ENCODE peak calls at places on chromosomes 5 and 9, in five cellular contexts. One of them, this sample, is unnamed. For H3K27me3, the result is how much of the 10 kb centered on the place peaks cover.

GRCh38 chr5:102049517-102049916 is 246.6 kb downstream of the SLCO4C1 start:
- DNase-seq in BJ: no peak
- DNase-seq in fibroblast of lung: no peak
- DNase-seq in lung: no peak
- DNase-seq in thoracic aorta: no peak
- DNase-seq in this sample: no peak

GRCh38 chr5:180155331-180155881 is 53.6 kb downstream of the RASGEF1C start:
- DNase-seq in thoracic aorta: no peak
- DNase-seq in lung: peak
- DNase-seq in fibroblast of lung: no peak
- DNase-seq in BJ: no peak
- DNase-seq in this sample: no peak

GRCh38 chr9:124622882-124623281 is 115.7 kb upstream of the NR5A1 start:
- DNase-seq in fibroblast of lung: no peak
- DNase-seq in thoracic aorta: no peak
- DNase-seq in lung: no peak
- DNase-seq in BJ: no peak
- DNase-seq in this sample: no peak

GRCh38 chr9:70983723-70984280 is 137.6 kb downstream of the TRPM3 start:
- DNase-seq in fibroblast of lung: peak
- DNase-seq in lung: no peak
- DNase-seq in BJ: peak
- DNase-seq in thoracic aorta: no peak
- DNase-seq in this sample: no peak

GRCh38 chr9:97445119-97445701 is 33.3 kb downstream of the TDRD7 start:
- DNase-seq in thoracic aorta: no peak
- DNase-seq in BJ: no peak
- DNase-seq in lung: no peak
- DNase-seq in fibroblast of lung: no peak
- DNase-seq in this sample: no peak

GRCh38 chr5:54981928-54982327 is 3.5 kb downstream of the ESM1 start:
- DNase-seq in fibroblast of lung: no peak
- DNase-seq in BJ: no peak
- DNase-seq in lung: no peak
- DNase-seq in thoracic aorta: no peak
- DNase-seq in this sample: no peak

GRCh38 chr5:14306415-14306814 is 163.3 kb downstream of the TRIO start:
- DNase-seq in fibroblast of lung: peak
- DNase-seq in thoracic aorta: no peak
- DNase-seq in lung: no peak
- DNase-seq in BJ: no peak
- DNase-seq in this sample: no peak

GRCh38 chr9:129075996-129076639 is 4.8 kb upstream of the DOLPP1 start:
- DNase-seq in thoracic aorta: no peak
- DNase-seq in fibroblast of lung: no peak
- DNase-seq in BJ: no peak
- DNase-seq in lung: no peak
- DNase-seq in this sample: no peak

GRCh38 chr9:114387678-114388431 is at the start of gene AKNA:
- DNase-seq in lung: peak
- DNase-seq in BJ: no peak
- DNase-seq in fibroblast of lung: peak
- DNase-seq in thoracic aorta: no peak
- DNase-seq in this sample: peak

GRCh38 chr5:73337586-73337985 is 111.0 kb downstream of the FOXD1 start:
- DNase-seq in BJ: no peak
- DNase-seq in thoracic aorta: no peak
- DNase-seq in lung: no peak
- DNase-seq in fibroblast of lung: no peak
- DNase-seq in this sample: no peak

GRCh38 chr5:73339165-73339564 is 109.4 kb downstream of the FOXD1 start:
- DNase-seq in BJ: no peak
- DNase-seq in thoracic aorta: no peak
- DNase-seq in fibroblast of lung: no peak
- DNase-seq in lung: no peak
- DNase-seq in this sample: no peak

GRCh38 chr5:73336366-73336765 is 112.2 kb downstream of the FOXD1 start:
- DNase-seq in thoracic aorta: no peak
- DNase-seq in lung: no peak
- DNase-seq in fibroblast of lung: peak
- DNase-seq in BJ: no peak
- DNase-seq in this sample: no peak

GRCh38 chr5:73338201-73339126 is 110.1 kb downstream of the FOXD1 start:
- DNase-seq in fibroblast of lung: peak
- DNase-seq in BJ: no peak
- DNase-seq in thoracic aorta: no peak
- DNase-seq in lung: no peak
- DNase-seq in this sample: peak

GRCh38 chr5:73339711-73340110 is 108.9 kb downstream of the FOXD1 start:
- DNase-seq in lung: no peak
- DNase-seq in BJ: no peak
- DNase-seq in fibroblast of lung: no peak
- DNase-seq in thoracic aorta: no peak
- DNase-seq in this sample: no peak
- H3K27me3 ChIP-seq in lung: under half
- H3K27me3 ChIP-seq in BJ: under half
- H3K27me3 ChIP-seq in fibroblast of lung: under half
- H3K27me3 ChIP-seq in thoracic aorta: under half
- H3K27me3 ChIP-seq in this sample: under half

GRCh38 chr5:1865948-1866347 is 16.8 kb downstream of the IRX4 start:
- DNase-seq in lung: no peak
- DNase-seq in thoracic aorta: no peak
- DNase-seq in BJ: no peak
- DNase-seq in fibroblast of lung: no peak
- DNase-seq in this sample: no peak

GRCh38 chr5:1864896-1865440 is 17.8 kb downstream of the IRX4 start:
- DNase-seq in BJ: no peak
- DNase-seq in fibroblast of lung: no peak
- DNase-seq in lung: no peak
- DNase-seq in thoracic aorta: no peak
- DNase-seq in this sample: no peak

GRCh38 chr5:1867815-1868143 is 14.9 kb downstream of the IRX4 start:
- DNase-seq in BJ: no peak
- DNase-seq in thoracic aorta: no peak
- DNase-seq in lung: no peak
- DNase-seq in fibroblast of lung: no peak
- DNase-seq in this sample: no peak

GRCh38 chr5:1867114-1867814 is 15.5 kb downstream of the IRX4 start:
- DNase-seq in thoracic aorta: no peak
- DNase-seq in fibroblast of lung: peak
- DNase-seq in BJ: no peak
- DNase-seq in lung: no peak
- DNase-seq in this sample: no peak

GRCh38 chr5:1865486-1865885 is 17.2 kb downstream of the IRX4 start:
- DNase-seq in thoracic aorta: no peak
- DNase-seq in lung: no peak
- DNase-seq in fibroblast of lung: no peak
- DNase-seq in BJ: no peak
- DNase-seq in this sample: no peak
- H3K27me3 ChIP-seq in thoracic aorta: under half
- H3K27me3 ChIP-seq in lung: under half
- H3K27me3 ChIP-seq in fibroblast of lung: under half
- H3K27me3 ChIP-seq in BJ: under half
- H3K27me3 ChIP-seq in this sample: under half

GRCh38 chr9:116090030-116090770 is 63.4 kb upstream of the PAPPA start:
- DNase-seq in lung: no peak
- DNase-seq in fibroblast of lung: no peak
- DNase-seq in BJ: no peak
- DNase-seq in thoracic aorta: no peak
- DNase-seq in this sample: no peak

GRCh38 chr9:116087751-116088194 is 65.8 kb upstream of the PAPPA start:
- DNase-seq in fibroblast of lung: peak
- DNase-seq in BJ: no peak
- DNase-seq in lung: no peak
- DNase-seq in thoracic aorta: no peak
- DNase-seq in this sample: no peak

GRCh38 chr9:116087246-116087645 is 66.3 kb upstream of the PAPPA start:
- DNase-seq in lung: peak
- DNase-seq in BJ: no peak
- DNase-seq in fibroblast of lung: peak
- DNase-seq in thoracic aorta: peak
- DNase-seq in this sample: peak

GRCh38 chr9:116084497-116084896 is 69.1 kb upstream of the PAPPA start:
- DNase-seq in lung: no peak
- DNase-seq in fibroblast of lung: no peak
- DNase-seq in BJ: no peak
- DNase-seq in thoracic aorta: no peak
- DNase-seq in this sample: no peak

DNA sequence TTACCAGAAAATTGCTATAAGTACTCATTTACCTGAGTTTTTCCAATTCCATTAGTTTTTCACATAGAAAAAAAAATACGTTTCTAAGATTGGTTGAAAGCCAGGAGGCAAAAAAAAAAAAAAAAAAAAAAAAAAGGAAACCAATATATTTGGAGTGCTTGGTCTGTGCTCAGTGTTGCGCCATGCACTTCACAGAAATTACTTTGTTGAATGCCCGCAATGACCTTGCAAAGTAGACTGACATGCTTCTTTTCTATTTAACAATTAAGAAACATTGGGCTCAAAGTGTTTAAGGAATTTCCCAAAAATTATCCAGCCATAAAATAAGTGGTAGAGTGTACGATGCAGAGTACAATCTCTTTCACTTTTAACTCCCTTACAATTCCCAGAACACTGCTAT is 65.2 kb upstream of the PAPPA start:
- DNase-seq in thoracic aorta: no peak
- DNase-seq in lung: no peak
- DNase-seq in fibroblast of lung: no peak
- DNase-seq in BJ: no peak
- DNase-seq in this sample: no peak
- H3K27me3 ChIP-seq in thoracic aorta: under half
- H3K27me3 ChIP-seq in lung: under half
- H3K27me3 ChIP-seq in fibroblast of lung: under half
- H3K27me3 ChIP-seq in BJ: under half
- H3K27me3 ChIP-seq in this sample: under half

GRCh38 chr5:24162343-24162742 is 482.4 kb downstream of the CDH10 start:
- DNase-seq in thoracic aorta: no peak
- DNase-seq in fibroblast of lung: no peak
- DNase-seq in BJ: no peak
- DNase-seq in lung: no peak
- DNase-seq in this sample: no peak

GRCh38 chr5:24167791-24168190 is 477.0 kb downstream of the CDH10 start:
- DNase-seq in lung: no peak
- DNase-seq in fibroblast of lung: peak
- DNase-seq in BJ: no peak
- DNase-seq in thoracic aorta: no peak
- DNase-seq in this sample: no peak

GRCh38 chr5:24161559-24161958 is 483.2 kb downstream of the CDH10 start:
- DNase-seq in lung: no peak
- DNase-seq in thoracic aorta: no peak
- DNase-seq in BJ: no peak
- DNase-seq in fibroblast of lung: no peak
- DNase-seq in this sample: no peak

DNA sequence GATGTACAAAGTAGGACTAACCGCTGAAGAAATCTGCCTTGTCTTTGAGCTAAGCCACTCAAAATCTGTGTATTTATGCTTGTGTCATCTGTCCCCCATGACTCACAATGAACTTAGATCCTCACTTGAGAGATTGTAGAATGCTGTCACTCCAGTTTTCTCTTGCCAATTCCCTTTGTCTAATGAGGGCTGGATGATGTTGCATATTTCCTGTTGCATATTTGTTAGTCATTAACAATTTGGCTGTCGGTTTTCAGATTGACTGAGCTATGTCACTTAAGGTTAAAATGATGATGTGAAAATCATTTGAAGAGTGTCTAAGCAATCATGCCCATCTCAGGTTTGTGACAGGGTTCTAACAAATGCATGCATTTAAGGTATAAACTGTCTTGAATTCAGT is 481.7 kb downstream of the CDH10 start:
- DNase-seq in BJ: no peak
- DNase-seq in fibroblast of lung: peak
- DNase-seq in lung: no peak
- DNase-seq in thoracic aorta: no peak
- DNase-seq in this sample: no peak
- H3K27me3 ChIP-seq in BJ: under half
- H3K27me3 ChIP-seq in fibroblast of lung: under half
- H3K27me3 ChIP-seq in lung: under half
- H3K27me3 ChIP-seq in thoracic aorta: under half
- H3K27me3 ChIP-seq in this sample: under half

DNA sequence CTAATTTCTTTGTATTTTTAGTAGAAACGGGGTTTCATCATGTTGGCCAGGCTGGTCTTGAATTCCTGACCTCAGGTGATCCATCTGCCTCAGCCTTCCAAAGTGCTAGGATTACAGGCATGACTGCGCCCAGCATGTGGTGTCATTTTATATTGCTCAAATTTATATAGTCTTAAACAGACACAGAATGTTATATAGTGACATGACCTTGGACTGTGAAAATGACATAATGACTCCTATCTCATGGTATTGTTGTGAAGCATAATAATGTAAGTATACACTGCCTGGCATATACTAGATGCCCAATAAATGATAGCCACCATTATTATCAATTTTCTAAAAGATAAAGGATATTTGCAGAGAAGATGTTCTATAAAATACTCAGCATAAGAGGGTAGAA is 177.2 kb upstream of the TBCA start:
- DNase-seq in thoracic aorta: no peak
- DNase-seq in fibroblast of lung: no peak
- DNase-seq in lung: no peak
- DNase-seq in BJ: no peak
- DNase-seq in this sample: no peak
- H3K27me3 ChIP-seq in thoracic aorta: under half
- H3K27me3 ChIP-seq in fibroblast of lung: under half
- H3K27me3 ChIP-seq in lung: under half
- H3K27me3 ChIP-seq in BJ: under half
- H3K27me3 ChIP-seq in this sample: under half

This sample was measured in body of pancreas.